ENCODE peak calls at places on chromosomes 1 and 21, in seven cellular contexts. One of them, this sample, is unnamed. For H3K4me1, the result is how much of the 10 kb centered on the place peaks cover.

GRCh38 chr1:48263042-48263441 is 40.5 kb downstream of the SLC5A9 start:
- DNase-seq in astrocyte: no peak
- DNase-seq in OCI-LY7: no peak
- DNase-seq in fibroblast of lung: no peak
- DNase-seq in left ventricle myocardium inferior: no peak
- DNase-seq in right lobe of liver: no peak
- DNase-seq in mucosa of descending colon: no peak
- DNase-seq in this sample: no peak

GRCh38 chr1:89552481-89553194 is 28.0 kb downstream of the LRRC8B start:
- DNase-seq in OCI-LY7: peak
- DNase-seq in right lobe of liver: peak
- DNase-seq in left ventricle myocardium inferior: no peak
- DNase-seq in fibroblast of lung: no peak
- DNase-seq in astrocyte: no peak
- DNase-seq in mucosa of descending colon: peak
- DNase-seq in this sample: no peak

GRCh38 chr1:87348346-87349019 is 19.8 kb downstream of the LMO4 start:
- DNase-seq in mucosa of descending colon: no peak
- DNase-seq in astrocyte: no peak
- DNase-seq in OCI-LY7: no peak
- DNase-seq in left ventricle myocardium inferior: no peak
- DNase-seq in fibroblast of lung: no peak
- DNase-seq in right lobe of liver: no peak
- DNase-seq in this sample: no peak

GRCh38 chr1:11799896-11800295 is 5.9 kb downstream of the MTHFR start:
- DNase-seq in mucosa of descending colon: no peak
- DNase-seq in right lobe of liver: no peak
- DNase-seq in left ventricle myocardium inferior: no peak
- DNase-seq in astrocyte: no peak
- DNase-seq in fibroblast of lung: no peak
- DNase-seq in OCI-LY7: no peak
- DNase-seq in this sample: no peak

GRCh38 chr21:38505654-38506523 is 7.6 kb upstream of the ERG start:
- DNase-seq in mucosa of descending colon: peak
- DNase-seq in OCI-LY7: peak
- DNase-seq in right lobe of liver: no peak
- DNase-seq in fibroblast of lung: peak
- DNase-seq in left ventricle myocardium inferior: no peak
- DNase-seq in astrocyte: peak
- DNase-seq in this sample: peak

GRCh38 chr1:33379631-33380354 is 51.1 kb downstream of the PHC2 start:
- DNase-seq in OCI-LY7: no peak
- DNase-seq in astrocyte: no peak
- DNase-seq in fibroblast of lung: no peak
- DNase-seq in mucosa of descending colon: no peak
- DNase-seq in left ventricle myocardium inferior: no peak
- DNase-seq in right lobe of liver: no peak
- DNase-seq in this sample: no peak

GRCh38 chr21:34141373-34141772 is 68.0 kb downstream of the MRPS6 start:
- DNase-seq in astrocyte: no peak
- DNase-seq in OCI-LY7: no peak
- DNase-seq in mucosa of descending colon: no peak
- DNase-seq in left ventricle myocardium inferior: no peak
- DNase-seq in fibroblast of lung: no peak
- DNase-seq in right lobe of liver: peak
- DNase-seq in this sample: no peak

GRCh38 chr1:11779715-11780379 is 17.9 kb downstream of the C1orf167 start:
- DNase-seq in astrocyte: no peak
- DNase-seq in fibroblast of lung: no peak
- DNase-seq in mucosa of descending colon: no peak
- DNase-seq in left ventricle myocardium inferior: no peak
- DNase-seq in right lobe of liver: no peak
- DNase-seq in OCI-LY7: no peak
- DNase-seq in this sample: no peak

GRCh38 chr1:224637510-224637909 is 21.4 kb downstream of the CNIH3 start:
- DNase-seq in mucosa of descending colon: no peak
- DNase-seq in OCI-LY7: no peak
- DNase-seq in left ventricle myocardium inferior: no peak
- DNase-seq in fibroblast of lung: peak
- DNase-seq in astrocyte: peak
- DNase-seq in right lobe of liver: no peak
- DNase-seq in this sample: no peak

GRCh38 chr1:3283849-3284248 is 170.6 kb upstream of the ARHGEF16 start:
- DNase-seq in astrocyte: no peak
- DNase-seq in left ventricle myocardium inferior: peak
- DNase-seq in fibroblast of lung: no peak
- DNase-seq in right lobe of liver: no peak
- DNase-seq in mucosa of descending colon: peak
- DNase-seq in OCI-LY7: no peak
- DNase-seq in this sample: no peak

GRCh38 chr1:160997323-160998038 is 23.5 kb downstream of the F11R start:
- DNase-seq in mucosa of descending colon: peak
- DNase-seq in astrocyte: peak
- DNase-seq in left ventricle myocardium inferior: peak
- DNase-seq in right lobe of liver: peak
- DNase-seq in fibroblast of lung: peak
- DNase-seq in OCI-LY7: peak
- DNase-seq in this sample: peak

DNA sequence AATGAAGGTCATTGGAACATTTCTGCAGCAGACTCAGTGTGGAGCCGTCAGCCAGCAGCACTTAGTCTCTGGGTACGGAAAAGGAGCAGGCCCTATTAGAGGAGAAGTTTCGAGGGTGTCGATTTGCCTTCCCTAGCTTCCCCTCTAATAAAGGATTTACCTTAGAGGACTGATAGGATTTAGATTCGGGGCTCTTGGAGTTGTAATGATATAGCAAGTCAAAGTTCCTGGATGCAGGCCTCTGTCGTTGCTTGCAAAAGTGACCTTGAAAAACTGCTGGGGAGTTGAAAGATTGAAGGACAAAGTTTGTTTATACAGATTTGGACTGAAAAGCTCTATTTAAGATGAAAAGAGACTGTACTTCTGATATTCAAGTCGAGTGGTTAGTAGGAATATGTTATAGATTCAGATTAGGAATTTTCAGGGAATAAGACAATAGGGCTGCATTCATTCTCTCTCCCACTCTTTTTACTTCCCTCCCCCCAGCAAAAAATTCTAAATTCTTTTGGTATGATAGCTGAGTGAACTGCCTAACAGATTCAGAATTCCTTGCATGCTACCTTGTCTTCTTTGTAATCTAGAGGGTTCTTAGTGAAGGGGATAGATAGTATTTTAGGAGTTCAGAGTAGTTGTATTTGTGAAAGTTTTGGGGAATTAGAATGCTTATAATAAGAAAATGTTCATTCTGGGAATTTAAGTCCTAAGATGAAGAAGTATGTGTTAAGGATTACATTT is 19.2 kb downstream of the NFYC start:
- DNase-seq in astrocyte: peak
- DNase-seq in mucosa of descending colon: peak
- DNase-seq in OCI-LY7: no peak
- DNase-seq in fibroblast of lung: peak
- DNase-seq in right lobe of liver: no peak
- DNase-seq in left ventricle myocardium inferior: no peak
- DNase-seq in this sample: no peak
- H3K4me3 ChIP-seq in astrocyte: peak
- H3K4me3 ChIP-seq in mucosa of descending colon: no peak
- H3K4me3 ChIP-seq in OCI-LY7: peak
- H3K4me3 ChIP-seq in fibroblast of lung: peak
- H3K4me3 ChIP-seq in right lobe of liver: peak
- H3K4me3 ChIP-seq in left ventricle myocardium inferior: peak
- H3K4me3 ChIP-seq in this sample: peak

DNA sequence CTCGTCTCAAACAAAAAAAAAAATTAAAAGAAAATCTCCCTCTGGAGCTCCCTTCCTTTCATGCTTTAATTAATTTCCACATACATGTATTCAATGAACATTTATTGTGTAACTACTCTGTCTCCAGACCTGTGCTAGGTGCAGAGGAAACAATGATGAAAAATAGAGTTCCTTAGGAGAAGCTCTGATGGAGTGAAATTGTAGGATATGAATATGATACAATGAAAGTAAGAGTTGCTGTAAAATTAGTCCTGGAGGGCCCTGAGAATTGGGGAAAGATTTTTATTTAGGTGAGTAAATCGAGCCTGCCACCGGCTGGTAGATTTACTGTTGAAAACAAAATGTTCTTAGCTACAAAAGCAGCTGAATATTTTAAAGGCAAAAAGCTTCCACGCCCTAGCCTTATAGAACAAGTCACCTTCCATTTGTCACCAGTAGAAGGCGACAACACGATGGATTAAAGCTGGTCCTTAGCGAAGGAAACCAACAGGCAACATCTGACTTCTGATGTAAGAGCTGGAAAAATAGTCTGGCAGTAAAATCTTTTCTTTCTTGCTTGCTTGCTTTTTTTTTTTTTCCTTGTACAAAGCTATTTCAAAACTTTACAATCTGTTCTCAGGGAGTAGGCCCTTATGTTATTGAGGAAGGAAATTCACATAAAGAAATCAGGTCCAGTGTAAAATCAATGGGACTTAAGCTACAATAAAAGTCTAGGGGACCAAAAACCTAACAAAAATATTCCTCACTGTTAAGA is 82.0 kb upstream of the ROR1 start:
- DNase-seq in right lobe of liver: peak
- DNase-seq in fibroblast of lung: peak
- DNase-seq in astrocyte: peak
- DNase-seq in left ventricle myocardium inferior: no peak
- DNase-seq in mucosa of descending colon: peak
- DNase-seq in OCI-LY7: peak
- DNase-seq in this sample: peak
- TF ChIP-seq CTCF in right lobe of liver: peak
- TF ChIP-seq CTCF in fibroblast of lung: peak
- TF ChIP-seq CTCF in astrocyte: peak
- TF ChIP-seq CTCF in left ventricle myocardium inferior: peak
- TF ChIP-seq CTCF in mucosa of descending colon: peak
- TF ChIP-seq CTCF in OCI-LY7: peak
- TF ChIP-seq CTCF in this sample: peak

GRCh38 chr1:207306023-207306422 is 15.5 kb upstream of the CD55 start:
- DNase-seq in OCI-LY7: no peak
- DNase-seq in fibroblast of lung: no peak
- DNase-seq in right lobe of liver: no peak
- DNase-seq in left ventricle myocardium inferior: no peak
- DNase-seq in astrocyte: no peak
- DNase-seq in mucosa of descending colon: no peak
- DNase-seq in this sample: no peak
- H3K4me1 ChIP-seq in OCI-LY7: under half
- H3K4me1 ChIP-seq in fibroblast of lung: under half
- H3K4me1 ChIP-seq in right lobe of liver: under half
- H3K4me1 ChIP-seq in left ventricle myocardium inferior: under half
- H3K4me1 ChIP-seq in astrocyte: under half
- H3K4me1 ChIP-seq in mucosa of descending colon: under half
- H3K4me1 ChIP-seq in this sample: under half

DNA sequence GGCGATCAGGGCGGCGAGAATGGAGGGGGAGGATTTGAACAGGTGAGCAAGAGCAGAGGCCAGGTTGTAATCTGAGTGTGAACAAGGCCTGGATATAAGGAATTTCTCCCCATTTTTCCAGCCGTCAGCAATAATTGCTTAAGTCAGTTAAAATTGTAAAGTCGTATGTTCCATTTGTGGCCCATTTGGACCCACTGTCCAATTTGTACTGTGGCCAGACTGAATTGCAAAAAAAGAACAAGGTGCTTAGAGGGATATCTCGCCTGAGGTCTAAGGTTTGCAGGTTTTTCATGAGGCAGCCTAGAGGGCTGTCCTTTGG is 1.0 kb downstream of the ERVH48-1 start:
- DNase-seq in left ventricle myocardium inferior: no peak
- DNase-seq in right lobe of liver: no peak
- DNase-seq in OCI-LY7: no peak
- DNase-seq in fibroblast of lung: no peak
- DNase-seq in mucosa of descending colon: no peak
- DNase-seq in astrocyte: no peak
- DNase-seq in this sample: no peak
- H3K4me3 ChIP-seq in left ventricle myocardium inferior: no peak
- H3K4me3 ChIP-seq in right lobe of liver: no peak
- H3K4me3 ChIP-seq in OCI-LY7: peak
- H3K4me3 ChIP-seq in fibroblast of lung: no peak
- H3K4me3 ChIP-seq in mucosa of descending colon: no peak
- H3K4me3 ChIP-seq in astrocyte: no peak
- H3K4me3 ChIP-seq in this sample: peak

DNA sequence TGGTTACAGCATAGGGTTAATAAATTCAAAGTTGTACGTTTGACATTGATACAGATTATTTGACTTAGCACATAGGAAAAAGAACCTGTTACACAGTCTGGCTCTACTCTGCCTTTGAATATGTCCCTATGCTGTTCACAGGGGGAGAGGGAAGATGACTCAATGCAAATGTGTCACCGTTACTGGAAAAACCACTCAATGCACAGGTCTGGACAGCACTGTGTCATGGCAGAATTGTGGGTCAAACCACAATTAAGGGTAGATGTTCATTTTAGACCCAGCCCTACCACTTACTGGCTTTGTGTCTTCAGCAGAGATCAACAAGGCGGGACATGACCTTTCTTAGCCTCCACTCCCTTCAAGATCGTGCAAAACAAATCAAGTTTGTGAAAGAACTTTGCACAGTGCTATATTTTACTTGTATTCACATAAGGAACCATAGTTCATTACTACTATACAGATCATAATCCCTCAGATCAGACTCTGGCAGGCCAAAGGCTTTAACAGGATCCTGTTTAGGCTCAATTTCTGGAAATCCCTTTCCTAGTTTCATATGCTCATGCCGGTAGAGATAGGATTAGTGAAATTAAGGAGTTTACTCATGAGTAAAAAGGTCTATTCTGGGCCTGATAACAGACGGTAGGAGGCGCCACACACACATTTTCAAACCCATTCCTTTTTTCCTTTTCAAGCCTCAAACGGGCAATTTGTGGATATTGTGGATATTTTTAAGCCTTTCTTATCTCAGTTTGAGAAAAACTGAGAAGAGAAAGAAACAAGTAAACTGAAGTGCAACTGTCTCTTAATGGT is 22.0 kb downstream of the EIF2D start:
- DNase-seq in astrocyte: peak
- DNase-seq in mucosa of descending colon: no peak
- DNase-seq in right lobe of liver: no peak
- DNase-seq in OCI-LY7: no peak
- DNase-seq in fibroblast of lung: peak
- DNase-seq in left ventricle myocardium inferior: no peak
- DNase-seq in this sample: no peak
- TF ChIP-seq CTCF in astrocyte: peak
- TF ChIP-seq CTCF in mucosa of descending colon: no peak
- TF ChIP-seq CTCF in right lobe of liver: no peak
- TF ChIP-seq CTCF in OCI-LY7: peak
- TF ChIP-seq CTCF in fibroblast of lung: peak
- TF ChIP-seq CTCF in left ventricle myocardium inferior: no peak
- TF ChIP-seq CTCF in this sample: no peak